ENCODE peak calls at places on chromosomes 5 and 9, in nine cellular contexts. N is choroid plexus epithelial cell, M is tibial nerve, V is amygdala, Z is Calu3, F is putamen, K is aorta, H is mesendoderm, W is heart right ventricle. D is an unnamed sample.

GRCh38 chr9:89502038-89502601 is 4.2 kb upstream of the SEMA4D start:
- DNase-seq in N (no peak), M (no peak), V (no peak), Z (no peak), F (no peak), K (no peak), H (no peak), W (no peak), D (no peak)

GRCh38 chr5:10801931-10802674 is 41.1 kb upstream of the DAP start:
- DNase-seq in N (peak; percentile 22), M (no peak), V (no peak), Z (no peak), F (no peak), K (no peak), H (peak; percentile 64), W (no peak), D (peak; percentile 30)

GRCh38 chr5:149894237-149894636 is 50.4 kb downstream of the PDE6A start:
- DNase-seq in N (no peak), M (no peak), V (no peak), Z (no peak), F (no peak), K (no peak), H (no peak), W (no peak), D (no peak)

GRCh38 chr5:111227805-111228204 is 3.6 kb downstream of the CAMK4 start:
- DNase-seq in N (no peak), M (no peak), V (no peak), Z (peak; percentile 17), F (no peak), K (no peak), H (peak; percentile 23), W (no peak), D (no peak)

GRCh38 chr5:80930940-80931339 is 29.2 kb upstream of the RASGRF2 start:
- DNase-seq in N (no peak), M (no peak), V (no peak), Z (no peak), F (no peak), K (no peak), H (no peak), W (no peak), D (no peak)

GRCh38 chr5:176675676-176676360 is 28.5 kb downstream of the TSPAN17 start:
- DNase-seq in N (peak; percentile 54), M (no peak), V (no peak), Z (peak; percentile 68), F (no peak), K (no peak), H (peak; percentile 91), W (no peak), D (no peak)

GRCh38 chr5:142881076-142881466 is 110.9 kb downstream of the ARHGAP26 start:
- DNase-seq in N (peak; percentile 94), M (peak; percentile 36), V (no peak), Z (no peak), F (no peak), K (no peak), H (peak; percentile 95), W (no peak), D (peak; percentile 29)

GRCh38 chr5:14270212-14270702 is 127.1 kb downstream of the TRIO start:
- DNase-seq in N (peak; percentile 83), M (peak; percentile 32), V (no peak), Z (peak; percentile 52), F (no peak), K (no peak), H (peak; percentile 91), W (peak; percentile 79), D (peak; percentile 78)

GRCh38 chr9:13941686-13942085 is 372.3 kb downstream of the NFIB start:
- DNase-seq in N (peak; percentile 74), M (no peak), V (no peak), Z (no peak), F (no peak), K (no peak), H (no peak), W (no peak), D (no peak)

GRCh38 chr5:144598451-144599068 is 427.9 kb downstream of the KCTD16 start:
- DNase-seq in N (no peak), M (no peak), V (peak; percentile 4), Z (peak; percentile 16), F (peak; percentile 50), K (no peak), H (peak; percentile 64), W (no peak), D (no peak)

GRCh38 chr9:122134822-122135528 is 24.6 kb downstream of the NDUFA8 start:
- DNase-seq in N (no peak), M (no peak), V (no peak), Z (no peak), F (no peak), K (no peak), H (peak; percentile 41), W (no peak), D (no peak)

GRCh38 chr5:10656176-10656830 is 92.4 kb downstream of the ANKRD33B start:
- DNase-seq in N (no peak), M (no peak), V (no peak), Z (no peak), F (no peak), K (no peak), H (no peak), W (no peak), D (no peak)

GRCh38 chr5:7825630-7826029 is 25.3 kb downstream of the CFAP90 start:
- DNase-seq in N (no peak), M (no peak), V (no peak), Z (no peak), F (no peak), K (no peak), H (no peak), W (no peak), D (no peak)

GRCh38 chr9:106954562-106954961 is 91.6 kb downstream of the ZNF462 start:
- DNase-seq in N (peak; percentile 34), M (no peak), V (no peak), Z (no peak), F (no peak), K (no peak), H (no peak), W (no peak), D (no peak)

GRCh38 chr5:23274156-23274555 is 233.3 kb upstream of the PRDM9 start:
- DNase-seq in N (no peak), M (no peak), V (no peak), Z (no peak), F (no peak), K (no peak), H (no peak), W (no peak), D (no peak)

GRCh38 chr5:1055896-1056610 is 47.5 kb downstream of the NKD2 start:
- DNase-seq in N (no peak), M (no peak), V (no peak), Z (no peak), F (no peak), K (no peak), H (no peak), W (no peak), D (no peak)

GRCh38 chr9:2082802-2083201 is 67.7 kb downstream of the SMARCA2 start:
- DNase-seq in N (no peak), M (no peak), V (no peak), Z (no peak), F (no peak), K (no peak), H (no peak), W (no peak), D (no peak)

GRCh38 chr5:154646841-154647759 is 108.1 kb upstream of the LARP1 start:
- DNase-seq in N (peak; percentile 51), M (no peak), V (no peak), Z (peak; percentile 55), F (no peak), K (peak; percentile 78), H (peak; percentile 89), W (peak; percentile 22), D (no peak)

GRCh38 chr5:132334812-132335211 is 34.7 kb upstream of the SLC22A5 start:
- DNase-seq in N (no peak), M (no peak), V (no peak), Z (no peak), F (no peak), K (no peak), H (no peak), W (no peak), D (no peak)

GRCh38 chr9:34493972-34494535 is 28.7 kb downstream of the ENHO start:
- DNase-seq in N (peak; percentile 61), M (peak; percentile 51), V (no peak), Z (peak; percentile 23), F (no peak), K (no peak), H (peak; percentile 72), W (peak; percentile 70), D (peak; percentile 70)

GRCh38 chr9:130793589-130793988 is 41.5 kb upstream of the ABL1 start:
- DNase-seq in N (no peak), M (no peak), V (no peak), Z (no peak), F (no peak), K (no peak), H (no peak), W (no peak), D (no peak)

GRCh38 chr5:139517683-139518564 is 35.4 kb upstream of the STING1 start:
- DNase-seq in N (peak; percentile 87), M (peak; percentile 95), V (peak; percentile 92), Z (peak; percentile 96), F (peak; percentile 86), K (peak; percentile 97), H (peak; percentile 95), W (peak; percentile 90), D (peak; percentile 95)

GRCh38 chr5:135857630-135858311 is 23.3 kb downstream of the SLC25A48 start:
- DNase-seq in N (no peak), M (no peak), V (no peak), Z (no peak), F (no peak), K (no peak), H (no peak), W (no peak), D (no peak)

GRCh38 chr9:12065050-12065449 is 628.1 kb upstream of the TYRP1 start:
- DNase-seq in N (peak; percentile 73), M (no peak), V (no peak), Z (no peak), F (no peak), K (no peak), H (no peak), W (no peak), D (no peak)

GRCh38 chr5:17282283-17283120 is 65.1 kb downstream of the BASP1 start:
- DNase-seq in N (peak; percentile 57), M (no peak), V (no peak), Z (no peak), F (peak; percentile 48), K (no peak), H (no peak), W (no peak), D (no peak)

GRCh38 chr5:154408806-154409205 is 37.0 kb upstream of the SAP30L start:
- DNase-seq in N (no peak), M (no peak), V (no peak), Z (no peak), F (no peak), K (no peak), H (no peak), W (no peak), D (no peak)

GRCh38 chr9:121921444-121921843 is 171.7 kb downstream of the TTLL11 start:
- DNase-seq in N (no peak), M (no peak), V (no peak), Z (no peak), F (no peak), K (no peak), H (no peak), W (no peak), D (no peak)

GRCh38 chr9:85969727-85970126 is 28.8 kb downstream of the NAA35 start:
- DNase-seq in N (no peak), M (no peak), V (no peak), Z (no peak), F (no peak), K (no peak), H (no peak), W (no peak), D (no peak)

GRCh38 chr9:35689601-35690446 is at the start of gene TPM2:
- DNase-seq in N (peak; percentile 72), M (peak; percentile 35), V (no peak), Z (peak; percentile 51), F (no peak), K (peak; percentile 96), H (peak; percentile 94), W (peak; percentile 84), D (peak; percentile 75)

GRCh38 chr5:134111741-134112647 is 2.5 kb upstream of the TCF7 start:
- DNase-seq in N (peak; percentile 37), M (no peak), V (no peak), Z (no peak), F (no peak), K (no peak), H (peak; percentile 88), W (no peak), D (no peak)

GRCh38 chr9:36956908-36957307 is 77.2 kb downstream of the PAX5 start:
- DNase-seq in N (no peak), M (no peak), V (no peak), Z (no peak), F (no peak), K (no peak), H (peak; percentile 50), W (no peak), D (no peak)

D was measured in adrenal gland.